ENCODE peak calls at places on chromosome 16, in ten cellular contexts. One of them, this sample, is unnamed.

GRCh38 chr16:566475-567361 is at the start of gene NHLRC4:
- DNase-seq in NCI-H146: peak; percentile 41
- DNase-seq in tibial artery: peak; percentile 79
- DNase-seq in iPS DF 19.7: no peak
- DNase-seq in CD8-positive, alpha-beta T cell: peak; percentile 27
- DNase-seq in AG09319: no peak
- DNase-seq in stimulated activated CD4-positive, alpha-beta T cell treated with anti-CD3 and anti-CD28 coated beads, Interleukin-2, amount 100 ng/mL, for 48 hours: peak; percentile 37
- DNase-seq in GM12878: no peak
- DNase-seq in NAMALWA: peak; percentile 88
- DNase-seq in fibroblast of lung: peak; percentile 31
- DNase-seq in this sample: peak; percentile 79

GRCh38 chr16:31417916-31418315 is 10.2 kb downstream of the COX6A2 start:
- DNase-seq in NCI-H146: no peak
- DNase-seq in tibial artery: no peak
- DNase-seq in iPS DF 19.7: no peak
- DNase-seq in CD8-positive, alpha-beta T cell: no peak
- DNase-seq in AG09319: no peak
- DNase-seq in stimulated activated CD4-positive, alpha-beta T cell treated with anti-CD3 and anti-CD28 coated beads, Interleukin-2, amount 100 ng/mL, for 48 hours: no peak
- DNase-seq in GM12878: no peak
- DNase-seq in NAMALWA: no peak
- DNase-seq in fibroblast of lung: no peak
- DNase-seq in this sample: no peak

GRCh38 chr16:58732545-58733247 is 1.4 kb downstream of the GOT2 start:
- DNase-seq in NCI-H146: no peak
- DNase-seq in tibial artery: no peak
- DNase-seq in iPS DF 19.7: no peak
- DNase-seq in CD8-positive, alpha-beta T cell: no peak
- DNase-seq in AG09319: no peak
- DNase-seq in stimulated activated CD4-positive, alpha-beta T cell treated with anti-CD3 and anti-CD28 coated beads, Interleukin-2, amount 100 ng/mL, for 48 hours: no peak
- DNase-seq in GM12878: no peak
- DNase-seq in NAMALWA: peak; percentile 27
- DNase-seq in fibroblast of lung: peak; percentile 52
- DNase-seq in this sample: peak; percentile 40

GRCh38 chr16:78727536-78727935 is 628.1 kb downstream of the WWOX start:
- DNase-seq in NCI-H146: no peak
- DNase-seq in tibial artery: no peak
- DNase-seq in iPS DF 19.7: no peak
- DNase-seq in CD8-positive, alpha-beta T cell: no peak
- DNase-seq in AG09319: no peak
- DNase-seq in stimulated activated CD4-positive, alpha-beta T cell treated with anti-CD3 and anti-CD28 coated beads, Interleukin-2, amount 100 ng/mL, for 48 hours: no peak
- DNase-seq in GM12878: no peak
- DNase-seq in NAMALWA: no peak
- DNase-seq in fibroblast of lung: no peak
- DNase-seq in this sample: no peak

GRCh38 chr16:55001931-55002330 is 71.3 kb downstream of the IRX5 start:
- DNase-seq in NCI-H146: no peak
- DNase-seq in tibial artery: no peak
- DNase-seq in iPS DF 19.7: no peak
- DNase-seq in CD8-positive, alpha-beta T cell: no peak
- DNase-seq in AG09319: no peak
- DNase-seq in stimulated activated CD4-positive, alpha-beta T cell treated with anti-CD3 and anti-CD28 coated beads, Interleukin-2, amount 100 ng/mL, for 48 hours: no peak
- DNase-seq in GM12878: no peak
- DNase-seq in NAMALWA: no peak
- DNase-seq in fibroblast of lung: peak; percentile 14
- DNase-seq in this sample: peak; percentile 55

GRCh38 chr16:68480084-68480995 is 32.0 kb upstream of the SMPD3 start:
- DNase-seq in NCI-H146: no peak
- DNase-seq in tibial artery: no peak
- DNase-seq in iPS DF 19.7: no peak
- DNase-seq in CD8-positive, alpha-beta T cell: no peak
- DNase-seq in AG09319: no peak
- DNase-seq in stimulated activated CD4-positive, alpha-beta T cell treated with anti-CD3 and anti-CD28 coated beads, Interleukin-2, amount 100 ng/mL, for 48 hours: no peak
- DNase-seq in GM12878: no peak
- DNase-seq in NAMALWA: no peak
- DNase-seq in fibroblast of lung: no peak
- DNase-seq in this sample: no peak

GRCh38 chr16:35306915-35307314 is 1847.5 kb downstream of the TP53TG3F start:
- DNase-seq in NCI-H146: no peak
- DNase-seq in tibial artery: no peak
- DNase-seq in iPS DF 19.7: no peak
- DNase-seq in CD8-positive, alpha-beta T cell: no peak
- DNase-seq in AG09319: no peak
- DNase-seq in stimulated activated CD4-positive, alpha-beta T cell treated with anti-CD3 and anti-CD28 coated beads, Interleukin-2, amount 100 ng/mL, for 48 hours: no peak
- DNase-seq in GM12878: no peak
- DNase-seq in NAMALWA: no peak
- DNase-seq in fibroblast of lung: no peak
- DNase-seq in this sample: no peak

GRCh38 chr16:83793179-83793578 is 14.6 kb upstream of the HSBP1 start:
- DNase-seq in NCI-H146: no peak
- DNase-seq in tibial artery: no peak
- DNase-seq in iPS DF 19.7: no peak
- DNase-seq in CD8-positive, alpha-beta T cell: no peak
- DNase-seq in AG09319: no peak
- DNase-seq in stimulated activated CD4-positive, alpha-beta T cell treated with anti-CD3 and anti-CD28 coated beads, Interleukin-2, amount 100 ng/mL, for 48 hours: no peak
- DNase-seq in GM12878: no peak
- DNase-seq in NAMALWA: no peak
- DNase-seq in fibroblast of lung: no peak
- DNase-seq in this sample: no peak

GRCh38 chr16:28951410-28951943 is 740 bp downstream of the NFATC2IP start:
- DNase-seq in NCI-H146: no peak
- DNase-seq in tibial artery: peak; percentile 70
- DNase-seq in iPS DF 19.7: no peak
- DNase-seq in CD8-positive, alpha-beta T cell: no peak
- DNase-seq in AG09319: no peak
- DNase-seq in stimulated activated CD4-positive, alpha-beta T cell treated with anti-CD3 and anti-CD28 coated beads, Interleukin-2, amount 100 ng/mL, for 48 hours: no peak
- DNase-seq in GM12878: no peak
- DNase-seq in NAMALWA: no peak
- DNase-seq in fibroblast of lung: no peak
- DNase-seq in this sample: no peak

GRCh38 chr16:69761983-69762842 is at the start of gene WWP2:
- DNase-seq in NCI-H146: peak; percentile 86
- DNase-seq in tibial artery: peak; percentile 84
- DNase-seq in iPS DF 19.7: peak; percentile 45
- DNase-seq in CD8-positive, alpha-beta T cell: peak; percentile 73
- DNase-seq in AG09319: no peak
- DNase-seq in stimulated activated CD4-positive, alpha-beta T cell treated with anti-CD3 and anti-CD28 coated beads, Interleukin-2, amount 100 ng/mL, for 48 hours: peak; percentile 72
- DNase-seq in GM12878: peak; percentile 34
- DNase-seq in NAMALWA: peak; percentile 89
- DNase-seq in fibroblast of lung: peak; percentile 56
- DNase-seq in this sample: peak; percentile 83

GRCh38 chr16:1428511-1428910 is 2.4 kb upstream of the PERCC1 start:
- DNase-seq in NCI-H146: no peak
- DNase-seq in tibial artery: no peak
- DNase-seq in iPS DF 19.7: no peak
- DNase-seq in CD8-positive, alpha-beta T cell: no peak
- DNase-seq in AG09319: no peak
- DNase-seq in stimulated activated CD4-positive, alpha-beta T cell treated with anti-CD3 and anti-CD28 coated beads, Interleukin-2, amount 100 ng/mL, for 48 hours: peak; percentile 56
- DNase-seq in GM12878: no peak
- DNase-seq in NAMALWA: peak; percentile 57
- DNase-seq in fibroblast of lung: peak; percentile 10
- DNase-seq in this sample: peak; percentile 42

GRCh38 chr16:50083996-50084395 is 18.2 kb downstream of the HEATR3 start:
- DNase-seq in NCI-H146: no peak
- DNase-seq in tibial artery: no peak
- DNase-seq in iPS DF 19.7: no peak
- DNase-seq in CD8-positive, alpha-beta T cell: no peak
- DNase-seq in AG09319: no peak
- DNase-seq in stimulated activated CD4-positive, alpha-beta T cell treated with anti-CD3 and anti-CD28 coated beads, Interleukin-2, amount 100 ng/mL, for 48 hours: no peak
- DNase-seq in GM12878: no peak
- DNase-seq in NAMALWA: no peak
- DNase-seq in fibroblast of lung: no peak
- DNase-seq in this sample: no peak

GRCh38 chr16:50304467-50305440 is 38.4 kb downstream of the ADCY7 start:
- DNase-seq in NCI-H146: no peak
- DNase-seq in tibial artery: peak; percentile 63
- DNase-seq in iPS DF 19.7: no peak
- DNase-seq in CD8-positive, alpha-beta T cell: no peak
- DNase-seq in AG09319: no peak
- DNase-seq in stimulated activated CD4-positive, alpha-beta T cell treated with anti-CD3 and anti-CD28 coated beads, Interleukin-2, amount 100 ng/mL, for 48 hours: no peak
- DNase-seq in GM12878: no peak
- DNase-seq in NAMALWA: no peak
- DNase-seq in fibroblast of lung: no peak
- DNase-seq in this sample: no peak